ENCODE peak calls at places on chromosomes 16 and 17, in four cellular contexts. U is stimulated activated CD4-positive, alpha-beta T cell treated with anti-CD3 and anti-CD28 coated beads, Interleukin-15, amount 100 ng/mL, for 1 hour; H is stimulated activated naive CD8-positive, alpha-beta T cell treated with anti-CD3 and anti-CD28 coated beads, Interleukin-15, Interleukin-2, amounts not matched to agents 100 U/mL and 50 U/mL, for 24 hours; J is sciatic nerve. Q is an unnamed sample.

GRCh38 chr16:38941-39892 is 14.2 kb downstream of the POLR3K start:
- DNase-seq in U (peak), J (no peak), H (peak), Q (peak)

GRCh38 chr16:82119405-82119804 is 50.6 kb downstream of the MPHOSPH6 start:
- DNase-seq in U (no peak), H (no peak), J (no peak), Q (no peak)

GRCh38 chr16:3454093-3454492 is 10.6 kb downstream of the NAA60 start:
- DNase-seq in J (no peak), H (no peak), U (no peak), Q (no peak)

GRCh38 chr17:80802626-80803450 is 188.8 kb upstream of the CHMP6 start:
- DNase-seq in H (no peak), U (no peak), J (no peak), Q (no peak)

GRCh38 chr17:73855933-73856332 is 211.7 kb upstream of the SDK2 start:
- DNase-seq in U (no peak), H (no peak), J (no peak), Q (no peak)

GRCh38 chr17:61414141-61414935 is 14.7 kb downstream of the TBX2 start:
- DNase-seq in H (no peak), U (no peak), J (peak), Q (no peak)

GRCh38 chr16:35713762-35714650 is 2254.6 kb downstream of the TP53TG3F start:
- DNase-seq in J (no peak), H (no peak), U (no peak), Q (no peak)

GRCh38 chr17:76732734-76733617 is 4.2 kb downstream of the SRSF2 start:
- DNase-seq in H (no peak), J (no peak), U (no peak), Q (no peak)

GRCh38 chr17:78495634-78496033 is 81.6 kb downstream of the DNAH17 start:
- DNase-seq in H (no peak), J (no peak), U (no peak), Q (no peak)

GRCh38 chr17:50953518-50953830 is 87.3 kb upstream of the TOB1 start:
- DNase-seq in U (no peak), J (no peak), H (no peak), Q (no peak)

GRCh38 chr17:39222866-39223834 is 2.6 kb downstream of the STAC2 start:
- DNase-seq in H (no peak), U (no peak), J (no peak), Q (no peak)

GRCh38 chr17:81097134-81097942 is 62.4 kb downstream of the BAIAP2 start:
- DNase-seq in H (peak), U (peak), J (peak), Q (peak)

GRCh38 chr16:87951550-87952538 is 610 bp downstream of the BANP start:
- DNase-seq in J (peak), H (peak), U (no peak), Q (no peak)

GRCh38 chr17:18064053-18064452 is 23.7 kb upstream of the DRG2 start:
- DNase-seq in U (no peak), H (no peak), J (no peak), Q (no peak)

GRCh38 chr17:57352658-57353057 is 96.3 kb downstream of the MSI2 start:
- DNase-seq in H (no peak), U (no peak), J (no peak), Q (no peak)

GRCh38 chr17:44071772-44072171 is 1.2 kb downstream of the G6PC3 start:
- DNase-seq in U (no peak), H (no peak), J (no peak), Q (no peak)

GRCh38 chr17:57480438-57481196 is 224.3 kb downstream of the MSI2 start:
- DNase-seq in H (no peak), U (no peak), J (no peak), Q (no peak)

GRCh38 chr17:32916134-32916533 is 11.8 kb upstream of the TMEM98 start:
- DNase-seq in J (no peak), U (no peak), H (no peak), Q (no peak)

GRCh38 chr17:80023261-80024205 is 12.1 kb downstream of the TBC1D16 start:
- DNase-seq in H (no peak), J (no peak), U (no peak), Q (no peak)

GRCh38 chr16:85936761-85937343 is 37.9 kb downstream of the IRF8 start:
- DNase-seq in H (no peak), J (no peak), U (no peak), Q (peak)

GRCh38 chr17:9240659-9241370 is 219.5 kb downstream of the NTN1 start:
- DNase-seq in U (no peak), J (peak), H (no peak), Q (no peak)

GRCh38 chr17:82892869-82893565 is 53.2 kb upstream of the ZNF750 start:
- DNase-seq in J (no peak), H (peak), U (no peak), Q (peak)

GRCh38 chr16:86300746-86301480 is 209.4 kb upstream of the FOXF1 start:
- DNase-seq in H (no peak), J (no peak), U (no peak), Q (no peak)

GRCh38 chr17:8015957-8016631 is 13.7 kb downstream of the GUCY2D start:
- DNase-seq in H (peak), J (peak), U (peak), Q (peak)

GRCh38 chr17:73250851-73251640 is 10.6 kb downstream of the CPSF4L start:
- DNase-seq in U (no peak), H (no peak), J (peak), Q (no peak)

GRCh38 chr16:30977502-30977901 is 7.5 kb upstream of the HSD3B7 start:
- DNase-seq in U (no peak), J (no peak), H (peak), Q (peak)

GRCh38 chr16:59047114-59047513 is 313.0 kb upstream of the GOT2 start:
- DNase-seq in U (no peak), H (no peak), J (no peak), Q (no peak)

GRCh38 chr17:45784583-45785372 is 658 bp downstream of the CRHR1 start:
- DNase-seq in H (peak), U (peak), J (no peak), Q (peak)

GRCh38 chr16:83895942-83896341 is 3.0 kb upstream of the MLYCD start:
- DNase-seq in U (no peak), J (peak), H (no peak), Q (no peak)

GRCh38 chr16:11139624-11140375 is 116.2 kb downstream of the SOCS1 start:
- DNase-seq in U (peak), J (no peak), H (peak), Q (peak)

GRCh38 chr17:2800367-2800766 is 4.1 kb downstream of the RAP1GAP2 start:
- DNase-seq in J (no peak), U (no peak), H (no peak), Q (no peak)